ENCODE peak calls at places on chromosomes 16 and 17, in ten cellular contexts. A is cardiac fibroblast; Q is transverse colon; J is testis; V is progenitor cell of endocrine pancreas; U is Panc1; F is foreskin fibroblast; P is cardiac muscle cell; Z is lower lobe of right lung; I is CD8-positive, alpha-beta T cell. N is an unnamed sample.

GRCh38 chr16:11354407-11354732 is 9.1 kb downstream of the RMI2 start:
- DNase-seq in I (no peak), Q (no peak), V (no peak), U (no peak), A (no peak), Z (no peak), J (no peak), P (no peak), F (no peak), N (no peak)

GRCh38 chr17:82228842-82229685 is at the start of gene SLC16A3:
- DNase-seq in F (peak; percentile 95), Z (peak; percentile 87), U (no peak), A (peak; percentile 77), J (peak; percentile 57), Q (peak; percentile 78), P (peak; percentile 83), V (no peak), I (peak; percentile 74), N (no peak)

GRCh38 chr17:45310380-45311324 is 6.2 kb downstream of the MAP3K14 start:
- DNase-seq in J (peak; percentile 59), P (peak; percentile 50), V (no peak), I (no peak), Q (peak; percentile 84), F (peak; percentile 65), U (no peak), Z (peak; percentile 59), A (no peak), N (no peak)

GRCh38 chr16:24955975-24956731 is 59.0 kb downstream of the ARHGAP17 start:
- DNase-seq in P (no peak), F (no peak), Z (no peak), J (no peak), A (no peak), U (no peak), I (no peak), V (no peak), Q (no peak), N (no peak)

GRCh38 chr17:77449373-77449907 is 308.7 kb downstream of the SEC14L1 start:
- DNase-seq in I (peak; percentile 51), A (no peak), Z (no peak), F (no peak), V (no peak), J (no peak), U (no peak), Q (no peak), P (no peak), N (no peak)

GRCh38 chr17:27475070-27475673 is 18.9 kb downstream of the KSR1 start:
- DNase-seq in I (no peak), A (no peak), P (no peak), U (no peak), J (no peak), Z (no peak), F (no peak), V (no peak), Q (no peak), N (no peak)

GRCh38 chr17:43787728-43788127 is 7.5 kb downstream of the CFAP97D1 start:
- DNase-seq in U (no peak), Z (no peak), F (peak; percentile 23), Q (no peak), A (no peak), P (no peak), I (no peak), V (no peak), J (no peak), N (no peak)

GRCh38 chr17:76968707-76969597 is 100.7 kb downstream of the MGAT5B start:
- DNase-seq in J (peak; percentile 56), I (peak; percentile 66), A (no peak), P (peak; percentile 15), V (peak; percentile 55), F (peak; percentile 24), Z (peak; percentile 61), Q (peak; percentile 55), U (no peak), N (peak; percentile 46)

GRCh38 chr17:58333396-58334207 is 5.0 kb upstream of the TSPOAP1 start:
- DNase-seq in P (no peak), A (no peak), J (no peak), Q (no peak), Z (peak; percentile 19), I (no peak), U (no peak), V (no peak), F (no peak), N (no peak)

GRCh38 chr17:75271233-75271954 is 363 bp upstream of the MIF4GD start:
- DNase-seq in P (peak; percentile 74), F (peak; percentile 90), Q (peak; percentile 87), A (peak; percentile 60), U (no peak), J (peak; percentile 84), I (peak; percentile 94), V (peak; percentile 82), Z (peak; percentile 91), N (peak; percentile 78)
- TF ChIP-seq CTCF in P (peak; percentile 41), F (peak; percentile 22), Q (peak; percentile 56), A (no peak), U (peak; percentile 99), J (peak; percentile 99), I (peak; percentile 65), V (peak; percentile 73), Z (peak; percentile 75), N (peak; percentile 75)

GRCh38 chr17:15944720-15945492 is at the start of gene ADORA2B:
- DNase-seq in Z (peak; percentile 82), P (peak; percentile 89), A (peak; percentile 74), U (no peak), I (peak; percentile 65), V (peak; percentile 69), Q (peak; percentile 76), J (peak; percentile 54), F (peak; percentile 91), N (peak; percentile 32)
- TF ChIP-seq CTCF in Z (peak; percentile 56), P (peak; percentile 55), A (peak; percentile 16), U (peak; percentile 87), I (no peak), V (peak; percentile 73), Q (peak; percentile 19), J (peak; percentile 20), F (peak; percentile 16), N (peak; percentile 28)

GRCh38 chr16:87570938-87571867 is 31.1 kb upstream of the JPH3 start:
- DNase-seq in A (peak; percentile 58), Z (peak; percentile 63), I (no peak), V (peak; percentile 38), J (peak; percentile 76), Q (peak; percentile 66), P (peak; percentile 75), F (peak; percentile 75), U (no peak), N (no peak)
- TF ChIP-seq CTCF in A (peak; percentile 64), Z (peak; percentile 44), I (no peak), V (peak; percentile 51), J (peak; percentile 48), Q (peak; percentile 39), P (peak; percentile 64), F (peak; percentile 47), U (peak; percentile 77), N (peak; percentile 18)

GRCh38 chr17:38922538-38923291 is 2.7 kb upstream of the LASP1NB start:
- DNase-seq in P (peak; percentile 90), Z (no peak), V (no peak), J (peak; percentile 78), A (peak; percentile 80), U (no peak), I (peak; percentile 48), F (peak; percentile 78), Q (peak; percentile 68), N (peak; percentile 66)
- TF ChIP-seq CTCF in P (no peak), Z (peak; percentile 10), V (no peak), J (no peak), A (no peak), U (no peak), I (no peak), F (no peak), Q (no peak), N (peak; percentile 20)

GRCh38 chr17:79835953-79836951 is 3.0 kb downstream of the CBX4 start:
- DNase-seq in F (no peak), P (peak; percentile 58), U (no peak), Q (peak; percentile 87), J (no peak), V (peak; percentile 69), Z (peak; percentile 84), I (no peak), A (no peak), N (no peak)

GRCh38 chr17:79836952-79837887 is 2.0 kb downstream of the CBX4 start:
- DNase-seq in A (peak; percentile 73), P (peak; percentile 88), Q (peak; percentile 91), Z (peak; percentile 94), J (peak; percentile 60), I (peak; percentile 62), U (no peak), F (peak; percentile 79), V (peak; percentile 31), N (no peak)

GRCh38 chr17:79833744-79834574 is 5.3 kb downstream of the CBX4 start:
- DNase-seq in I (no peak), U (no peak), P (no peak), J (no peak), Z (peak; percentile 47), A (no peak), F (no peak), Q (no peak), V (no peak), N (no peak)

GRCh38 chr17:79834575-79835469 is 4.4 kb downstream of the CBX4 start:
- DNase-seq in A (no peak), Q (no peak), Z (peak; percentile 50), P (peak; percentile 15), V (no peak), J (no peak), F (no peak), U (no peak), I (peak; percentile 74), N (no peak)

GRCh38 chr17:79835470-79835899 is 3.8 kb downstream of the CBX4 start:
- DNase-seq in U (no peak), J (no peak), V (no peak), A (no peak), P (no peak), Q (no peak), F (no peak), I (no peak), Z (peak; percentile 44), N (no peak)
- TF ChIP-seq CTCF in U (no peak), J (no peak), V (no peak), A (no peak), P (no peak), Q (no peak), F (no peak), I (no peak), Z (no peak), N (no peak)

DNA sequence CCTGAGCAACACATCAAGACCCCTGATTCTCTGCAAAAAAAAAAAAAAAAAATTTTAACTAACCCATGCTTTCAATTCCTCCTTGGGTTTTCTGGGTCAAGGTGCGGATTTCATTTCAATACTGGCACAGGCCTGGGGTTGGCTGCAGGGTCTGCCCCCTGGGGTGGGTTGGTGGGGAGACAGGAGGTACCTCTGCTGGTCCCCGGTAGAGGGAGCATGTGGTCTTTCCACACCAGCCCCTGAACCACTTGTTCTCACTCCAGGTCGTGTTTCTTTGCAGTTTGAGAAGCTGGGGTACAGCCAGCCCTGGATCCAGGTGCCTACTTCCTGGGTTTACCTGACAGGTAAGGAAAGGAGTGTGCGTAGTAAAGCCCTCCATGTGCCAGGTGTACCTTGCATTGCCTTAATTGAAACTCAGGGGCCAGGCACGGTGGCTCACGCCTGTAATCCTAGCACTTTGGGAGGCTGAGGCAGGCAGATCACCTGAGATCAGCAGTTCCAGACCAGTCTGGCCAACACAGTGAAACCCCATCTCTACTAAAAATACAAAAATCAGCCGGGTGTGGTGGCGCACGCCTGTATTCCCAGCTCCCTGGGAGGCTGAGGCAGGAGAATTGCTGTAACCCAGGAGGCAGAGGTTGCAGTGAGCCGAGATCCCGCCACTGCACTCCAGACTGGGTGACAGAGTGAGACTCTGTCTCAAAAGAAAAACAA is 21.8 kb downstream of the SDR42E2 start:
- DNase-seq in V (no peak), U (no peak), I (no peak), J (no peak), Z (no peak), Q (no peak), P (no peak), F (no peak), A (no peak), N (no peak)
- TF ChIP-seq CTCF in V (peak; percentile 22), U (peak; percentile 23), I (no peak), J (no peak), Z (peak; percentile 11), Q (no peak), P (peak; percentile 34), F (peak; percentile 30), A (peak; percentile 44), N (no peak)

N was measured in mesothelial cell of epicardium.